ENCODE peak calls at places on chromosomes 2 and 18, in nine cellular contexts. E is activated naive CD4-positive, alpha-beta T cell treated with anti-CD3 and anti-CD28 coated beads for 36 hours; I is ELR; H is spleen; R is HTR-8/SVneo; B is NCI-H82; U is effector memory CD4-positive, alpha-beta T cell; Z is activated CD4-positive, alpha-beta T cell treated with anti-CD3 and anti-CD28 coated beads, Interleukin-2, amount 50 U/mL, for 48 hours; W is stimulated activated CD4-positive, alpha-beta T cell treated with anti-CD3 and anti-CD28 coated beads, Interleukin-2, amount 100 ng/mL, for 48 hours. N is an unnamed sample.

GRCh38 chr2:235021752-235022151 is 69.9 kb downstream of the SH3BP4 start:
- DNase-seq in E (no peak), I (peak; percentile 98), H (no peak), R (peak; percentile 47), B (no peak), U (no peak), Z (no peak), W (no peak), N (no peak)

GRCh38 chr18:37395138-37395537 is 170.5 kb downstream of the CELF4 start:
- DNase-seq in E (no peak), I (no peak), H (peak; percentile 59), R (no peak), B (no peak), U (no peak), Z (no peak), W (no peak), N (no peak)

GRCh38 chr2:144379891-144380311 is 140.0 kb downstream of the ZEB2 start:
- DNase-seq in E (no peak), I (no peak), H (peak; percentile 76), R (no peak), B (peak; percentile 87), U (no peak), Z (no peak), W (no peak), N (no peak)

GRCh38 chr2:113219889-113220641 is 46.3 kb downstream of the PSD4 start:
- DNase-seq in E (peak; percentile 29), I (peak; percentile 46), H (no peak), R (no peak), B (peak; percentile 23), U (no peak), Z (no peak), W (no peak), N (no peak)

GRCh38 chr18:55509631-55510372 is 78.2 kb downstream of the TCF4 start:
- DNase-seq in E (no peak), I (peak; percentile 97), H (no peak), R (no peak), B (no peak), U (no peak), Z (no peak), W (no peak), N (no peak)

GRCh38 chr2:134712736-134713495 is 5.9 kb downstream of the TMEM163 start:
- DNase-seq in E (no peak), I (no peak), H (no peak), R (no peak), B (no peak), U (no peak), Z (no peak), W (no peak), N (no peak)

GRCh38 chr2:150339951-150340350 is 147.5 kb downstream of the RND3 start:
- DNase-seq in E (no peak), I (no peak), H (no peak), R (no peak), B (peak; percentile 57), U (no peak), Z (no peak), W (no peak), N (no peak)

GRCh38 chr18:79912409-79912991 is 39.0 kb downstream of the SLC66A2 start:
- DNase-seq in E (peak; percentile 71), I (no peak), H (peak; percentile 82), R (no peak), B (no peak), U (no peak), Z (peak; percentile 21), W (no peak), N (no peak)

GRCh38 chr2:26608557-26608956 is 32.6 kb downstream of the CIB4 start:
- DNase-seq in E (no peak), I (no peak), H (peak; percentile 67), R (no peak), B (no peak), U (no peak), Z (no peak), W (no peak), N (no peak)

GRCh38 chr2:88197732-88198131 is 27.6 kb downstream of the THNSL2 start:
- DNase-seq in E (no peak), I (no peak), H (no peak), R (no peak), B (no peak), U (no peak), Z (no peak), W (no peak), N (no peak)

GRCh38 chr2:25215948-25216679 is 47.7 kb upstream of the POMC start:
- DNase-seq in E (peak; percentile 82), I (peak; percentile 24), H (peak; percentile 97), R (no peak), B (peak; percentile 58), U (peak; percentile 74), Z (peak; percentile 85), W (peak; percentile 78), N (peak; percentile 58)

GRCh38 chr2:190649035-190649797 is at the start of gene NAB1:
- DNase-seq in E (peak; percentile 57), I (no peak), H (peak; percentile 95), R (no peak), B (peak; percentile 79), U (peak; percentile 52), Z (peak; percentile 67), W (peak; percentile 53), N (peak; percentile 82)

GRCh38 chr2:25512707-25513106 is 160.7 kb downstream of the DTNB start:
- DNase-seq in E (no peak), I (no peak), H (no peak), R (no peak), B (no peak), U (no peak), Z (no peak), W (no peak), N (no peak)

GRCh38 chr2:202965810-202966454 is 48.7 kb upstream of the NBEAL1 start:
- DNase-seq in E (peak; percentile 25), I (peak; percentile 78), H (no peak), R (peak; percentile 40), B (peak; percentile 22), U (no peak), Z (peak; percentile 28), W (peak; percentile 8), N (no peak)

GRCh38 chr2:237207641-237208040 is 122.0 kb downstream of the COPS8 start:
- DNase-seq in E (no peak), I (peak; percentile 26), H (no peak), R (no peak), B (no peak), U (no peak), Z (no peak), W (no peak), N (no peak)

GRCh38 chr2:241770185-241770935 is 6.3 kb upstream of the GAL3ST2 start:
- DNase-seq in E (no peak), I (no peak), H (peak; percentile 63), R (no peak), B (no peak), U (no peak), Z (peak; percentile 2), W (no peak), N (no peak)

GRCh38 chr2:140696449-140696848 is 1434.4 kb downstream of the LRP1B start:
- DNase-seq in E (no peak), I (peak; percentile 5), H (no peak), R (no peak), B (peak; percentile 6), U (no peak), Z (no peak), W (no peak), N (no peak)

GRCh38 chr18:51884039-51884438 is 456.0 kb upstream of the DCC start:
- DNase-seq in E (no peak), I (no peak), H (no peak), R (no peak), B (no peak), U (no peak), Z (no peak), W (no peak), N (no peak)

GRCh38 chr2:194550702-194551101 is 1106.3 kb upstream of the SLC39A10 start:
- DNase-seq in E (no peak), I (peak; percentile 36), H (no peak), R (no peak), B (no peak), U (no peak), Z (no peak), W (no peak), N (no peak)

GRCh38 chr18:56214706-56215105 is 423.7 kb downstream of the TXNL1 start:
- DNase-seq in E (no peak), I (no peak), H (no peak), R (no peak), B (no peak), U (no peak), Z (no peak), W (no peak), N (no peak)

GRCh38 chr2:180980943-180981898 is 816 bp downstream of the UBE2E3 start:
- DNase-seq in E (peak; percentile 49), I (peak; percentile 66), H (peak; percentile 86), R (no peak), B (peak; percentile 48), U (no peak), Z (peak; percentile 34), W (peak; percentile 7), N (peak; percentile 47)

GRCh38 chr2:226002438-226002837 is 602.9 kb downstream of the NYAP2 start:
- DNase-seq in E (no peak), I (peak; percentile 89), H (no peak), R (no peak), B (peak; percentile 9), U (no peak), Z (no peak), W (no peak), N (no peak)